ENCODE peak calls at places on chromosomes 13 and 19, in nine cellular contexts. A is MV-4-11, D is M059J, H is GM13976, W is activated T-cell treated with anti-CD3 and anti-CD28 coated beads for 1 hour, C is posterior cingulate gyrus, J is hypothalamus, P is astrocyte of the cerebellum, N is epithelial cell of prostate. I is an unnamed sample.

GRCh38 chr13:50080158-50080855 is 65.1 kb downstream of the KCNRG start:
- DNase-seq in A (peak), D (peak), H (no peak), W (peak), C (no peak), J (no peak), P (no peak), N (no peak), I (peak)

GRCh38 chr19:4014541-4015491 is 7.3 kb downstream of the PIAS4 start:
- DNase-seq in A (no peak), D (no peak), H (no peak), W (peak), C (no peak), J (no peak), P (no peak), N (no peak), I (peak)

GRCh38 chr19:49585023-49585422 is 3.9 kb downstream of the PRRG2 start:
- DNase-seq in A (no peak), D (no peak), H (no peak), W (no peak), C (no peak), J (no peak), P (no peak), N (no peak), I (peak)

GRCh38 chr13:26017196-26017921 is 34.5 kb downstream of the SHISA2 start:
- DNase-seq in A (no peak), D (peak), H (no peak), W (no peak), C (no peak), J (no peak), P (peak), N (no peak), I (no peak)

GRCh38 chr19:47663911-47664771 is 49.1 kb upstream of the EHD2 start:
- DNase-seq in A (peak), D (peak), H (no peak), W (no peak), C (peak), J (peak), P (peak), N (peak), I (no peak)

GRCh38 chr13:27868639-27869435 is 51.0 kb upstream of the PDX1 start:
- DNase-seq in A (peak), D (peak), H (no peak), W (no peak), C (no peak), J (no peak), P (no peak), N (no peak), I (no peak)

GRCh38 chr13:57874530-57874929 is 243.0 kb downstream of the PCDH17 start:
- DNase-seq in A (no peak), D (no peak), H (no peak), W (no peak), C (no peak), J (no peak), P (no peak), N (no peak), I (no peak)

GRCh38 chr19:7454998-7455397 is 33.8 kb downstream of the PEX11G start:
- DNase-seq in A (no peak), D (no peak), H (no peak), W (no peak), C (peak), J (no peak), P (no peak), N (no peak), I (no peak)

GRCh38 chr19:28961772-28962500 is 251.0 kb downstream of the UQCRFS1 start:
- DNase-seq in A (no peak), D (peak), H (no peak), W (no peak), C (no peak), J (no peak), P (no peak), N (no peak), I (no peak)

GRCh38 chr13:44351505-44351854 is 22.1 kb upstream of the SERP2 start:
- DNase-seq in A (no peak), D (no peak), H (no peak), W (no peak), C (no peak), J (no peak), P (no peak), N (no peak), I (peak)

GRCh38 chr19:33293255-33294057 is 8.9 kb downstream of the CEBPA start:
- DNase-seq in A (peak), D (peak), H (no peak), W (no peak), C (no peak), J (no peak), P (peak), N (peak), I (no peak)

GRCh38 chr19:10431943-10432735 is 11.8 kb downstream of the PDE4A start:
- DNase-seq in A (no peak), D (peak), H (peak), W (peak), C (no peak), J (no peak), P (no peak), N (no peak), I (peak)

GRCh38 chr19:33054623-33055022 is 10.1 kb downstream of the RHPN2 start:
- DNase-seq in A (no peak), D (peak), H (no peak), W (no peak), C (no peak), J (no peak), P (no peak), N (peak), I (no peak)

GRCh38 chr19:12034610-12035009 is 869 bp downstream of the ZNF433 start:
- DNase-seq in A (no peak), D (no peak), H (no peak), W (no peak), C (no peak), J (no peak), P (no peak), N (no peak), I (no peak)

GRCh38 chr19:16324384-16325160 is at the start of gene KLF2:
- DNase-seq in A (peak), D (peak), H (peak), W (peak), C (peak), J (peak), P (peak), N (no peak), I (peak)

GRCh38 chr13:92272177-92272576 is 873.8 kb downstream of the GPC5 start:
- DNase-seq in A (no peak), D (no peak), H (no peak), W (no peak), C (no peak), J (no peak), P (no peak), N (no peak), I (no peak)

I was measured in ecto neural progenitor cell.